ENCODE peak calls at places on chromosome 19, in four cellular contexts. H is HFFc6, N is WTC11, S is fibroblast of the aortic adventitia. Z is an unnamed sample.
A peak's percentile ranks its signal among the peaks of the same experiment; 100 is the strongest.

GRCh38 chr19:53915000-53915399 is 5.9 kb downstream of the CACNG7 start:
- DNase-seq in N (peak; percentile 85), H (no peak), S (no peak), Z (no peak)

GRCh38 chr19:5621945-5622464 is 571 bp downstream of the SAFB2 start:
- DNase-seq in N (no peak), H (no peak), S (peak; percentile 9), Z (peak; percentile 17)

GRCh38 chr19:43790587-43790986 is 9.8 kb upstream of the KCNN4 start:
- DNase-seq in H (no peak), S (no peak), N (no peak), Z (no peak)

GRCh38 chr19:17865364-17866311 is 5.9 kb downstream of the RPL18A start:
- DNase-seq in N (no peak), H (no peak), S (no peak), Z (peak; percentile 85)

GRCh38 chr19:39411832-39412099 is 703 bp upstream of the PLEKHG2 start:
- DNase-seq in N (peak; percentile 90), S (peak; percentile 97), H (peak; percentile 90), Z (peak; percentile 97)

GRCh38 chr19:807627-808175 is 10.4 kb downstream of the PTBP1 start:
- DNase-seq in H (no peak), N (no peak), S (no peak), Z (no peak)

GRCh38 chr19:21202865-21203494 is 61.1 kb downstream of the ZNF431 start:
- DNase-seq in H (peak; percentile 15), N (peak; percentile 34), S (peak; percentile 14), Z (peak; percentile 26)

GRCh38 chr19:45352914-45353796 is 12.6 kb downstream of the KLC3 start:
- DNase-seq in N (no peak), H (no peak), S (no peak), Z (no peak)

GRCh38 chr19:6222884-6223283 is 56.9 kb downstream of the MLLT1 start:
- DNase-seq in S (no peak), H (peak; percentile 37), N (no peak), Z (peak; percentile 60)

GRCh38 chr19:3469638-3470499 is 10.5 kb downstream of the SMIM24 start:
- DNase-seq in S (no peak), H (no peak), N (no peak), Z (peak; percentile 29)
- TF ChIP-seq CTCF in S (no peak), H (peak; percentile 38), N (no peak), Z (no peak)

GRCh38 chr19:9808855-9809646 is 9.8 kb downstream of the FBXL12 start:
- DNase-seq in S (no peak), N (no peak), H (no peak), Z (no peak)

GRCh38 chr19:9801976-9802375 is 16.9 kb downstream of the FBXL12 start:
- DNase-seq in S (no peak), H (no peak), N (peak; percentile 61), Z (no peak)

GRCh38 chr19:9811139-9811538 is 7.7 kb downstream of the FBXL12 start:
- DNase-seq in N (no peak), S (no peak), H (no peak), Z (no peak)

GRCh38 chr19:9806781-9807180 is 12.1 kb downstream of the FBXL12 start:
- DNase-seq in N (no peak), S (no peak), H (no peak), Z (no peak)
- TF ChIP-seq CTCF in N (no peak), S (no peak), H (no peak), Z (no peak)

DNA sequence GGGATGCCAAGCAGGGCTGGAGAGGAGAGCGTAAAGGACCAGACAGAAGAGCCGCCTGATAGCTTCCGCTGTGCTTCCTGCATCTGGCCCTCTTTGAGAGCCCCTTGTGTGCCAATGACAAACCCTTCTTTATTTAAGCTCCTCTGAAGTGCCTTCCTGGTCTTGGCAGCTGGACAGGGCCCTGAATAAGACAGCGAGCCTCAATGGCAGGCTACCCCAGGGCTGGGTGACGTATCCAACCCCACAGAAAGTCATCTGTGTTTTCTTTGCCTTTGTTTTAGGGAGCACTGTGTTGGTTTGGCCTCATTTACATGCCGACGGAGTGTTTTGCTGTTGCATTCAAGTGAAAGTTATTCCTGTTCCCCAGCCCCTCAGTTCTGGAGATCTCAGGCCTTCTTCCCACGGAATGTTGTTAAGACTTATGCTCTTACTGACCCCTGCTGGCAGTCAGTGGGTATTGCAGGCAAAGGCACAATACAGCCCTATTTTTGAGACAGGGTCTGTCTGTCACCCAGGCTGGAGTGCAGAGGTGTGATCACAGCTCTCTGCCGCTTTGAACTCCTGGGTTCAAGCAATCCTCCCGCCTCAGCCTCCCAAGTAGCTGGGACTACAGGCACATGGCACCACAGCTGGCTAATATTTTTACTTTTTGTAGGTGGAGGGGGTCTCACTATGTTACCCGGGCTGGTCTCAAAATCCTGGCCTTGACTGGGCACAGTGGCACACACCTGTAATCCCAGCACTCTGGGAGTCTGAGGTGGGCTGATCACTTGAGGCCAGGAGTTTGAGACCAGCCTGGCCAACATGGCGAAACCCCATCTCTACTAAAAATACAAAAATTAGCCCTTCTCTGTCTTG is 16.8 kb downstream of the CCL25 start:
- DNase-seq in S (no peak), N (peak; percentile 73), H (no peak), Z (peak; percentile 27)
- TF ChIP-seq CTCF in S (peak; percentile 56), N (peak; percentile 94), H (peak; percentile 81), Z (peak; percentile 62)

DNA sequence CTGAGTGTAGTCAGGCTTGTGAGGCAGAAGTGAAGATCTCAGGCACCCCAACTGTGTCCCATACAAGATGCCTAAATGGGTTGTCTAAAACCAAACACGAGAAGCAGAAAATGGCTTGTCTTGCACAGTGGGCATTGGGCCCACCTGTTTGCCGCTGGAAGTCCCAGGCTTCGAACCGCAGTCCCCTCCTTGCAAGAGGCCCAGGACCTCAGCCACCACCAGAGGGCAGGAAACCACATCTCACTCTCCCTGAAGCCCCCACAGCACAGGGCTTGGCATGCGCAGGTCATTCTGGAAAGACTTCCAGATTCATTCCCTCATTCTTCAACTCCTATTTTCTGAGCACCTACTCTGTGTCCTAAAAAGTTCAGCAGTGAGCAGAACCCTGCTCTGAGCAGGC is 973.7 kb downstream of the UQCRFS1 start:
- DNase-seq in S (peak; percentile 3), H (no peak), N (peak; percentile 80), Z (no peak)
- TF ChIP-seq CTCF in S (peak; percentile 23), H (peak; percentile 15), N (peak; percentile 51), Z (no peak)

DNA sequence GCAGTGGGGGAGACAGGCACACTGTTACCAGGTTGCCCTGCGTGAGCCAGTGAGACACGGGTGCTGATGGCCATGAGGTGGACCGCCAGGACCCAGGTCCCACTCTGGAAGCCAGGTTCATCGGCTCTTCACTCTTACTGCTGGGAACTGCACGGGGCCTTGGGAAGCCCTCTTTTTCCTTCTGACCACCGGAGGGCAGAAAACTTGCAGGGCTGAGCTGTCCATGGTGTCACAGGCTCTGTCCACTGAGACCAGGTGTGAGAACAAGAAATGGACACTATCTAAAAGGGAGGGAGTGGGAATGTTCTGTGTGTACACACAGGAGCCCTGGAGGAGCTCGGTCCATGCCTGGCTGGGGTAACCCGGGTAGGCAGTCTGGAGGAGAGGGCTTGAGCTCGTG is 93.4 kb downstream of the UQCRFS1 start:
- DNase-seq in N (peak; percentile 41), H (peak; percentile 6), S (no peak), Z (no peak)
- TF ChIP-seq CTCF in N (no peak), H (peak; percentile 44), S (peak; percentile 39), Z (no peak)

GRCh38 chr19:30556230-30556711 is 184.1 kb downstream of the ZNF536 start:
- DNase-seq in H (no peak), N (peak; percentile 46), S (no peak), Z (no peak)
- TF ChIP-seq CTCF in H (no peak), N (no peak), S (no peak), Z (no peak)

DNA sequence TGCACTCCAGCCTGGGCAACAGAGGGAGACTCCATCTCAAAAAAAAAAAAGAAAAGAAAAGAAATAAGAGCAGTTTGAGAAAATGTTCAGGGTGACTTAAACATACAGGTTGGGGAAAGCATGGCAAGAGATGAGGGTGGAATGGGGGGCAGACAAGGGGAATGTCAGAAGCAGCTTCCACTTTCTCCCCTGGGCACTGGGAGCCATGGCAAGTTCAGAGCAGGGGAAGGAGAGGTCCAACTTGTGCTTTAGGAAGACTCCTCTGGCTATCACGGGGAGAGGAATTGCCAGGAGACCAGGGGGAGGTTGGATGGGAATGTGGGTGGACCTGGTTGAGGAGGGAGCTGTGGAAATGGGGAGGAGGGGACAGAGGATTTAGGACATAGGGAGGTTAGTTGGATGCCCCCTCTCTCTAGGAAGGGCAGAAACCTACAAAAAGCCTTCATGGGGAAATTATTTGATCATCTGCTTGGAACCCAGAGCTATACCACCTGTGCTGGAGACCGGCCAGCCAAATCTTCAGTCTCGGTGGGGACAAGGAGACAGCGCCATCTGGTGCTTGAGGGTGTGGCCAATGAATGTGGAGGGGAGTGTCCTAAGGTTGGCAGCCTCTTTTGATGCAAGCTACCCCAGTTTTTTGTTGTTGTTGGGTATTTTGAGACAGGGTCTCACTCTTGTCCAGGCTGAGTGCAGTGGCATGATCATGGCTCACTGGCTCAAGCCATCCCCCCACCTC is 7.3 kb upstream of the STRN4 start:
- DNase-seq in H (no peak), N (peak; percentile 77), S (no peak), Z (peak; percentile 69)
- TF ChIP-seq CTCF in H (peak; percentile 69), N (peak; percentile 50), S (peak; percentile 14), Z (no peak)

Z was measured in MCF 10A.